ENCODE peak calls at places on chromosomes 11 and 22, in nine cellular contexts. K is bronchial epithelial cell; I is stimulated activated CD4-positive, alpha-beta T cell treated with anti-CD3 and anti-CD28 coated beads, Interleukin-12 subunit alpha, Interleukin-12 subunit beta, amount 100 ng/mL, for 48 hours; N is IMR-90; D is activated CD4-positive, alpha-beta T cell treated with anti-CD3 and anti-CD28 coated beads, Interleukin-2, amount 50 U/mL, for 48 hours; U is pulmonary artery endothelial cell; F is HEK293T; O is ovary; B is pons. S is an unnamed sample.

GRCh38 chr11:78789365-78789764 is 214.7 kb upstream of the NARS2 start:
- DNase-seq in K (no peak), I (no peak), N (no peak), D (no peak), U (no peak), F (no peak), O (no peak), B (no peak), S (no peak)

GRCh38 chr22:19636696-19637355 is 77.5 kb upstream of the SEPTIN5 start:
- DNase-seq in K (no peak), I (no peak), N (no peak), D (no peak), U (no peak), F (no peak), O (no peak), B (no peak), S (peak)

GRCh38 chr22:24697671-24698082 is 76.8 kb downstream of the PIWIL3 start:
- DNase-seq in K (peak), I (no peak), N (no peak), D (no peak), U (no peak), F (no peak), O (no peak), B (peak), S (peak)

GRCh38 chr22:29216873-29217666 is 11.4 kb downstream of the EMID1 start:
- DNase-seq in K (peak), I (no peak), N (peak), D (no peak), U (no peak), F (no peak), O (no peak), B (peak), S (no peak)

GRCh38 chr11:12897867-12898266 is 111.2 kb upstream of the RASSF10 start:
- DNase-seq in K (no peak), I (no peak), N (no peak), D (no peak), U (no peak), F (no peak), O (no peak), B (no peak), S (no peak)

GRCh38 chr11:2804701-2805387 is 80.7 kb downstream of the CDKN1C start:
- DNase-seq in K (no peak), I (no peak), N (no peak), D (no peak), U (no peak), F (no peak), O (peak), B (no peak), S (no peak)

GRCh38 chr11:107011977-107012376 is 6.3 kb downstream of the GUCY1A2 start:
- DNase-seq in K (peak), I (no peak), N (no peak), D (no peak), U (no peak), F (no peak), O (no peak), B (no peak), S (no peak)

GRCh38 chr11:86978247-86978646 is 23.1 kb upstream of the FZD4 start:
- DNase-seq in K (no peak), I (no peak), N (no peak), D (no peak), U (no peak), F (no peak), O (no peak), B (no peak), S (no peak)

GRCh38 chr11:69808708-69809107 is 10.5 kb downstream of the FGF3 start:
- DNase-seq in K (no peak), I (no peak), N (peak), D (no peak), U (no peak), F (no peak), O (no peak), B (no peak), S (no peak)

GRCh38 chr11:250274-250673 is 13.5 kb downstream of the PSMD13 start:
- DNase-seq in K (no peak), I (no peak), N (no peak), D (no peak), U (no peak), F (no peak), O (no peak), B (no peak), S (no peak)

GRCh38 chr11:64437426-64437825 is 78.5 kb downstream of the RPS6KA4 start:
- DNase-seq in K (no peak), I (no peak), N (no peak), D (no peak), U (no peak), F (no peak), O (no peak), B (no peak), S (no peak)

GRCh38 chr11:29227816-29228215 is 789.0 kb downstream of the KCNA4 start:
- DNase-seq in K (no peak), I (no peak), N (no peak), D (no peak), U (no peak), F (no peak), O (no peak), B (no peak), S (no peak)

GRCh38 chr11:2444301-2445106 is at the start of the genes KCNQ1 and TRPM5:
- DNase-seq in K (no peak), I (peak), N (no peak), D (peak), U (no peak), F (peak), O (no peak), B (no peak), S (no peak)

GRCh38 chr11:72274435-72274834 is 30.5 kb upstream of the PHOX2A start:
- DNase-seq in K (no peak), I (no peak), N (peak), D (no peak), U (no peak), F (no peak), O (no peak), B (no peak), S (no peak)

GRCh38 chr11:88288560-88288959 is 49.0 kb downstream of the CTSC start:
- DNase-seq in K (peak), I (no peak), N (peak), D (no peak), U (no peak), F (no peak), O (no peak), B (no peak), S (no peak)

GRCh38 chr22:43945632-43946390 is 9.4 kb upstream of the SAMM50 start:
- DNase-seq in K (peak), I (peak), N (peak), D (peak), U (peak), F (peak), O (no peak), B (no peak), S (no peak)

GRCh38 chr11:1827095-1827797 is 7.5 kb upstream of the SYT8 start:
- DNase-seq in K (peak), I (no peak), N (peak), D (no peak), U (no peak), F (no peak), O (no peak), B (peak), S (no peak)

GRCh38 chr11:26916805-26917204 is 77.1 kb upstream of the FIBIN start:
- DNase-seq in K (no peak), I (no peak), N (no peak), D (no peak), U (no peak), F (no peak), O (no peak), B (no peak), S (no peak)

GRCh38 chr11:1890856-1891830 is 552 bp downstream of the PRR33 start:
- DNase-seq in K (no peak), I (no peak), N (no peak), D (no peak), U (no peak), F (no peak), O (peak), B (no peak), S (peak)

GRCh38 chr11:10379433-10379832 is 74.6 kb downstream of the ADM start:
- DNase-seq in K (peak), I (no peak), N (peak), D (no peak), U (no peak), F (no peak), O (no peak), B (no peak), S (no peak)

GRCh38 chr11:125939081-125939521 is 6.7 kb upstream of the VSIG10L2 start:
- DNase-seq in K (no peak), I (no peak), N (no peak), D (no peak), U (no peak), F (no peak), O (no peak), B (no peak), S (no peak)

GRCh38 chr11:126485021-126485781 is 129.7 kb downstream of the ST3GAL4 start:
- DNase-seq in K (peak), I (no peak), N (peak), D (no peak), U (no peak), F (no peak), O (no peak), B (no peak), S (no peak)

GRCh38 chr11:70099578-70100282 is 21.6 kb downstream of the ANO1 start:
- DNase-seq in K (no peak), I (no peak), N (peak), D (no peak), U (no peak), F (no peak), O (no peak), B (no peak), S (no peak)

GRCh38 chr11:45157247-45158209 is 11.1 kb downstream of the PRDM11 start:
- DNase-seq in K (no peak), I (no peak), N (no peak), D (no peak), U (no peak), F (no peak), O (no peak), B (no peak), S (peak)

GRCh38 chr11:71324788-71325417 is 72.5 kb upstream of the SHANK2 start:
- DNase-seq in K (no peak), I (no peak), N (no peak), D (no peak), U (no peak), F (no peak), O (no peak), B (no peak), S (no peak)

GRCh38 chr11:119797137-119797611 is 68.2 kb upstream of the NECTIN1 start:
- DNase-seq in K (no peak), I (no peak), N (no peak), D (no peak), U (no peak), F (no peak), O (no peak), B (no peak), S (no peak)

GRCh38 chr11:80146231-80146630 is 705.4 kb upstream of the TENM4 start:
- DNase-seq in K (peak), I (no peak), N (no peak), D (no peak), U (no peak), F (no peak), O (no peak), B (no peak), S (no peak)

GRCh38 chr11:65132238-65132987 is 1.9 kb downstream of the SYVN1 start:
- DNase-seq in K (no peak), I (no peak), N (no peak), D (no peak), U (no peak), F (no peak), O (no peak), B (no peak), S (no peak)

GRCh38 chr22:38766076-38766777 is 10.4 kb upstream of the SUN2 start:
- DNase-seq in K (peak), I (no peak), N (peak), D (peak), U (no peak), F (peak), O (peak), B (peak), S (peak)

GRCh38 chr22:32996702-32997101 is 61.5 kb downstream of the SYN3 start:
- DNase-seq in K (peak), I (no peak), N (no peak), D (no peak), U (no peak), F (no peak), O (no peak), B (no peak), S (peak)

GRCh38 chr22:27842994-27843431 is 41.5 kb upstream of the MN1 start:
- DNase-seq in K (no peak), I (no peak), N (no peak), D (no peak), U (no peak), F (no peak), O (no peak), B (no peak), S (peak)

GRCh38 chr11:69529001-69529400 is 47.5 kb downstream of the LINC01488 start:
- DNase-seq in K (no peak), I (no peak), N (no peak), D (no peak), U (no peak), F (no peak), O (no peak), B (no peak), S (peak)

GRCh38 chr11:102666331-102666957 is 39.1 kb downstream of the MMP27 start:
- DNase-seq in K (peak), I (no peak), N (peak), D (peak), U (no peak), F (peak), O (no peak), B (peak), S (no peak)

GRCh38 chr22:22787805-22788459 is 99.7 kb upstream of the IGLL5 start:
- DNase-seq in K (peak), I (peak), N (peak), D (peak), U (peak), F (peak), O (no peak), B (peak), S (peak)

GRCh38 chr11:116869610-116870009 is 32.2 kb upstream of the APOA1 start:
- DNase-seq in K (no peak), I (no peak), N (no peak), D (no peak), U (no peak), F (no peak), O (no peak), B (peak), S (no peak)

GRCh38 chr11:103923473-103923931 is 112.9 kb upstream of the DDI1 start:
- DNase-seq in K (peak), I (no peak), N (no peak), D (no peak), U (no peak), F (no peak), O (no peak), B (no peak), S (no peak)

S was measured in lower leg skin.